ENCODE peak calls at places on chromosome 3, in six cellular contexts. One of them, this sample, is unnamed.
A peak's percentile ranks its signal among the peaks of the same experiment; 100 is the strongest.

GRCh38 chr3:37174532-37175126 is at the start of gene LRRFIP2:
- DNase-seq in RWPE2: no peak
- DNase-seq in right lobe of liver: no peak
- DNase-seq in uterus: no peak
- DNase-seq in CD8-positive, alpha-beta memory T cell: no peak
- DNase-seq in neural progenitor cell: no peak
- DNase-seq in this sample: no peak

GRCh38 chr3:123881771-123882170 is 2.4 kb downstream of the MYLK start:
- DNase-seq in RWPE2: no peak
- DNase-seq in neural progenitor cell: no peak
- DNase-seq in uterus: no peak
- DNase-seq in right lobe of liver: no peak
- DNase-seq in CD8-positive, alpha-beta memory T cell: no peak
- DNase-seq in this sample: no peak

GRCh38 chr3:177290633-177291032 is 93.4 kb upstream of the TBL1XR1 start:
- DNase-seq in RWPE2: no peak
- DNase-seq in right lobe of liver: no peak
- DNase-seq in CD8-positive, alpha-beta memory T cell: no peak
- DNase-seq in neural progenitor cell: no peak
- DNase-seq in uterus: no peak
- DNase-seq in this sample: no peak

GRCh38 chr3:100966049-100966471 is 27.2 kb downstream of the ABI3BP start:
- DNase-seq in uterus: no peak
- DNase-seq in right lobe of liver: no peak
- DNase-seq in CD8-positive, alpha-beta memory T cell: no peak
- DNase-seq in neural progenitor cell: no peak
- DNase-seq in RWPE2: no peak
- DNase-seq in this sample: no peak

GRCh38 chr3:149247929-149248691 is 26.5 kb upstream of the CP start:
- DNase-seq in RWPE2: no peak
- DNase-seq in CD8-positive, alpha-beta memory T cell: no peak
- DNase-seq in uterus: no peak
- DNase-seq in neural progenitor cell: no peak
- DNase-seq in right lobe of liver: no peak
- DNase-seq in this sample: no peak

GRCh38 chr3:151351216-151351615 is 21.9 kb upstream of the P2RY13 start:
- DNase-seq in uterus: no peak
- DNase-seq in RWPE2: no peak
- DNase-seq in neural progenitor cell: no peak
- DNase-seq in right lobe of liver: no peak
- DNase-seq in CD8-positive, alpha-beta memory T cell: no peak
- DNase-seq in this sample: no peak

GRCh38 chr3:169390741-169391300 is 272.7 kb downstream of the MECOM start:
- DNase-seq in right lobe of liver: no peak
- DNase-seq in RWPE2: no peak
- DNase-seq in neural progenitor cell: no peak
- DNase-seq in CD8-positive, alpha-beta memory T cell: no peak
- DNase-seq in uterus: no peak
- DNase-seq in this sample: no peak

GRCh38 chr3:129824926-129825541 is 68.5 kb downstream of the TMCC1 start:
- DNase-seq in neural progenitor cell: peak; percentile 78
- DNase-seq in RWPE2: no peak
- DNase-seq in uterus: no peak
- DNase-seq in CD8-positive, alpha-beta memory T cell: peak; percentile 13
- DNase-seq in right lobe of liver: no peak
- DNase-seq in this sample: no peak

GRCh38 chr3:5568451-5568850 is 380.9 kb downstream of the EDEM1 start:
- DNase-seq in right lobe of liver: no peak
- DNase-seq in RWPE2: no peak
- DNase-seq in CD8-positive, alpha-beta memory T cell: no peak
- DNase-seq in neural progenitor cell: peak; percentile 43
- DNase-seq in uterus: no peak
- DNase-seq in this sample: no peak

GRCh38 chr3:124834723-124835718 is 52.1 kb downstream of the ITGB5 start:
- DNase-seq in CD8-positive, alpha-beta memory T cell: peak; percentile 13
- DNase-seq in right lobe of liver: peak; percentile 89
- DNase-seq in RWPE2: peak; percentile 75
- DNase-seq in uterus: peak; percentile 76
- DNase-seq in neural progenitor cell: peak; percentile 62
- DNase-seq in this sample: peak; percentile 28

GRCh38 chr3:34387831-34388564 is 589.6 kb downstream of the PDCD6IP start:
- DNase-seq in neural progenitor cell: no peak
- DNase-seq in CD8-positive, alpha-beta memory T cell: no peak
- DNase-seq in uterus: no peak
- DNase-seq in RWPE2: no peak
- DNase-seq in right lobe of liver: no peak
- DNase-seq in this sample: no peak

GRCh38 chr3:11159421-11159904 is 5.2 kb downstream of the HRH1 start:
- DNase-seq in neural progenitor cell: no peak
- DNase-seq in uterus: peak; percentile 69
- DNase-seq in RWPE2: no peak
- DNase-seq in CD8-positive, alpha-beta memory T cell: no peak
- DNase-seq in right lobe of liver: no peak
- DNase-seq in this sample: no peak

GRCh38 chr3:65607101-65607500 is 431.6 kb downstream of the MAGI1 start:
- DNase-seq in CD8-positive, alpha-beta memory T cell: no peak
- DNase-seq in right lobe of liver: no peak
- DNase-seq in neural progenitor cell: no peak
- DNase-seq in uterus: no peak
- DNase-seq in RWPE2: no peak
- DNase-seq in this sample: no peak

GRCh38 chr3:16985608-16986007 is 100.9 kb downstream of the PLCL2 start:
- DNase-seq in CD8-positive, alpha-beta memory T cell: no peak
- DNase-seq in RWPE2: no peak
- DNase-seq in uterus: no peak
- DNase-seq in neural progenitor cell: no peak
- DNase-seq in right lobe of liver: no peak
- DNase-seq in this sample: no peak

GRCh38 chr3:124859025-124859424 is 28.1 kb downstream of the ITGB5 start:
- DNase-seq in neural progenitor cell: no peak
- DNase-seq in uterus: peak; percentile 48
- DNase-seq in RWPE2: no peak
- DNase-seq in CD8-positive, alpha-beta memory T cell: no peak
- DNase-seq in right lobe of liver: no peak
- DNase-seq in this sample: no peak

GRCh38 chr3:94303897-94304296 is 241.0 kb downstream of the NSUN3 start:
- DNase-seq in CD8-positive, alpha-beta memory T cell: no peak
- DNase-seq in right lobe of liver: no peak
- DNase-seq in uterus: no peak
- DNase-seq in RWPE2: no peak
- DNase-seq in neural progenitor cell: peak; percentile 18
- DNase-seq in this sample: peak; percentile 20

GRCh38 chr3:167102071-167102470 is 278.0 kb downstream of the ZBBX start:
- DNase-seq in uterus: no peak
- DNase-seq in CD8-positive, alpha-beta memory T cell: no peak
- DNase-seq in right lobe of liver: no peak
- DNase-seq in neural progenitor cell: peak; percentile 51
- DNase-seq in RWPE2: no peak
- DNase-seq in this sample: no peak

GRCh38 chr3:55622733-55623132 is 135.6 kb upstream of the WNT5A start:
- DNase-seq in uterus: no peak
- DNase-seq in RWPE2: no peak
- DNase-seq in CD8-positive, alpha-beta memory T cell: no peak
- DNase-seq in right lobe of liver: no peak
- DNase-seq in neural progenitor cell: no peak
- DNase-seq in this sample: no peak

GRCh38 chr3:114899186-114899931 is 247.7 kb downstream of the ZBTB20 start:
- DNase-seq in CD8-positive, alpha-beta memory T cell: no peak
- DNase-seq in neural progenitor cell: peak; percentile 31
- DNase-seq in uterus: no peak
- DNase-seq in right lobe of liver: peak; percentile 58
- DNase-seq in RWPE2: no peak
- DNase-seq in this sample: no peak

GRCh38 chr3:171457263-171458055 is 2.7 kb downstream of the TNIK start:
- DNase-seq in uterus: no peak
- DNase-seq in neural progenitor cell: peak; percentile 51
- DNase-seq in RWPE2: no peak
- DNase-seq in right lobe of liver: no peak
- DNase-seq in CD8-positive, alpha-beta memory T cell: peak; percentile 2
- DNase-seq in this sample: no peak

DNA sequence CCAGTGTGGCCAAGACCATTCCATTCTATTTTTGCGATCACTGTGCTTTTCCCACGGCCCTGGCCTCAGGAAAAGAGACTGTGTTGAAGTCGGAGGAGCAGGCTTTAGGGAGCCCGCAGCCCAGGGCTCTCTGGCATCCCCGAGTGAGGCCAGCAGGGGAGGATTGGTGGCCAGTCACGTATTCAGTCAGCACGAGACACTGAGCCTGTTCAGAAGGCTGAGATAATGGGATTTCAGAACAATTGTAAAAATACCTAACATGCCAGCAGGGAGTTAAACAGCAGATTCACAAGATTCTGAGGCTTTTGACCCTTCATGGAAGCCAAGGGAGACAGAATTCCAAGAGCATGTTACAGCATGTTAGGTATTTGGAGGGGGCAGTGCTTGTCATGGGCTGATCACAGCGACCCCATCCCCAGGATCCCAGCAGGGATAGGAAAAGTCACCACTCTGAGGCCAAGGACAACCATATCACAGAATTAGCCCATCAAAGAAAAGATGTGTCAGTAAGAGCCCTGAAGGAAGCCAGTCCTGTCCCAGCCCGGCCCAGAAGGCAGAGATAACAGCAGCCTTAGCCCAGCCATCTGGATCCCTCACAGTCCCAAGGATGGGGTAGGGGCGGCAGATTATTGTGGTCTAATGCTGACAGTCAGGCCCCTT is 40.6 kb downstream of the AMOTL2 start:
- DNase-seq in neural progenitor cell: peak; percentile 91
- DNase-seq in right lobe of liver: no peak
- DNase-seq in RWPE2: no peak
- DNase-seq in CD8-positive, alpha-beta memory T cell: no peak
- DNase-seq in uterus: no peak
- DNase-seq in this sample: no peak
- H3K4me1 ChIP-seq in neural progenitor cell: peaks cover 44% of the 10 kb centered on the region
- H3K4me1 ChIP-seq in right lobe of liver: no peaks in the 10 kb centered on the region
- H3K4me1 ChIP-seq in RWPE2: peaks cover 61% of the 10 kb centered on the region
- H3K4me1 ChIP-seq in CD8-positive, alpha-beta memory T cell: no peaks in the 10 kb centered on the region
- H3K4me1 ChIP-seq in uterus: peaks cover 5% of the 10 kb centered on the region
- H3K4me1 ChIP-seq in this sample: peaks cover 62% of the 10 kb centered on the region

GRCh38 chr3:191166366-191166765 is 32.7 kb upstream of the OSTN start:
- DNase-seq in RWPE2: no peak
- DNase-seq in right lobe of liver: no peak
- DNase-seq in uterus: no peak
- DNase-seq in neural progenitor cell: no peak
- DNase-seq in CD8-positive, alpha-beta memory T cell: no peak
- DNase-seq in this sample: no peak
- H3K27me3 ChIP-seq in RWPE2: no peaks in the 10 kb centered on the region
- H3K27me3 ChIP-seq in right lobe of liver: no peaks in the 10 kb centered on the region
- H3K27me3 ChIP-seq in uterus: no peaks in the 10 kb centered on the region
- H3K27me3 ChIP-seq in neural progenitor cell: no peaks in the 10 kb centered on the region
- H3K27me3 ChIP-seq in CD8-positive, alpha-beta memory T cell: no peaks in the 10 kb centered on the region
- H3K27me3 ChIP-seq in this sample: no peaks in the 10 kb centered on the region

GRCh38 chr3:56785499-56785898 is 16.2 kb downstream of the ARHGEF3 start:
- DNase-seq in right lobe of liver: no peak
- DNase-seq in neural progenitor cell: no peak
- DNase-seq in CD8-positive, alpha-beta memory T cell: no peak
- DNase-seq in uterus: no peak
- DNase-seq in RWPE2: no peak
- DNase-seq in this sample: no peak
- H3K4me1 ChIP-seq in right lobe of liver: no peaks in the 10 kb centered on the region
- H3K4me1 ChIP-seq in neural progenitor cell: peaks cover 7% of the 10 kb centered on the region
- H3K4me1 ChIP-seq in CD8-positive, alpha-beta memory T cell: peaks cover 99% of the 10 kb centered on the region
- H3K4me1 ChIP-seq in uterus: no peaks in the 10 kb centered on the region
- H3K4me1 ChIP-seq in RWPE2: peaks cover 19% of the 10 kb centered on the region
- H3K4me1 ChIP-seq in this sample: peaks cover 95% of the 10 kb centered on the region

DNA sequence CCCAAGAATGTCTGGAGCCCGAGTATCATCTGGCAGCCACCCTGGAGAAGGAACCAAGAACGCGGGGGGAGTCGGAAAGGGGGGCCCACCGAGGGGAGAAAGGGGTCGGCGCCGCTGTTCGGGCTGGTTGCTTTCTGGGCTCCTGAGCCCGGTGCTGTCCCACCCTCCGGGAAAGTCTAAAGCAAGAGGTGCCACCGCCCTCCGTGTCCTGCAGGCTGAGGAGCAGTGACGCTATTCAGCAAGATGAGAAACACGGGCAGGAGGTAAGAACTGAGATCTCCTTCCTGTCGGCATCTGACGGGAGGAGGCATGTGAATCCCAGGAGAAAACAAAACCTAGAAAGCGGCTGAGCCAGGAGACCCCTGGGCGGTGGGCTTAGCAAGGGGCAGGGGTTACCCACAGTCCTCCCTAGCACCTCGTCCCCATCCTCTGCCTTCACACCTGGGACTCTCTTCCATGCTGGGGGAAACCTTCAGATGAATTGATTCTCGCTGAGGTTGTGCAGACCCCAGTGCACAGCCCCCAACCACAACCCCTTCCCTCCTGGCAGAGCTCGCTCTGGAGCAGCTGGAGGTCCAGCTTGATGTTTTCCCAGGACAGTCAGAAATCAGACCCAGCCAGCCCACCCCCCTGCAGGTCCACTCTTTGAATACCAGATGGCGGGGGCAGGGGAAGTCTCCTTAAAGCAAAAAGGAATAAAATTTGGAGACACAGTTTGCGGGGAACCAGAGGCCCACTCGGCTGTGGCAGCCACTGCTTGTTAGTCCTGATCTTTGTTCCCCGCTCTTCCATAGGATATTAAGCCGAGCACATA is 234.5 kb downstream of the XXYLT1 start:
- DNase-seq in uterus: no peak
- DNase-seq in RWPE2: no peak
- DNase-seq in CD8-positive, alpha-beta memory T cell: no peak
- DNase-seq in right lobe of liver: peak; percentile 31
- DNase-seq in neural progenitor cell: no peak
- DNase-seq in this sample: no peak
- H3K27me3 ChIP-seq in uterus: no peaks in the 10 kb centered on the region
- H3K27me3 ChIP-seq in RWPE2: no peaks in the 10 kb centered on the region
- H3K27me3 ChIP-seq in CD8-positive, alpha-beta memory T cell: no peaks in the 10 kb centered on the region
- H3K27me3 ChIP-seq in right lobe of liver: no peaks in the 10 kb centered on the region
- H3K27me3 ChIP-seq in neural progenitor cell: no peaks in the 10 kb centered on the region
- H3K27me3 ChIP-seq in this sample: no peaks in the 10 kb centered on the region

GRCh38 chr3:183584914-183585280 is 29.4 kb upstream of the KLHL6 start:
- DNase-seq in RWPE2: no peak
- DNase-seq in CD8-positive, alpha-beta memory T cell: no peak
- DNase-seq in neural progenitor cell: no peak
- DNase-seq in uterus: no peak
- DNase-seq in right lobe of liver: no peak
- DNase-seq in this sample: no peak
- H3K4me1 ChIP-seq in RWPE2: no peaks in the 10 kb centered on the region
- H3K4me1 ChIP-seq in CD8-positive, alpha-beta memory T cell: peaks cover 30% of the 10 kb centered on the region
- H3K4me1 ChIP-seq in neural progenitor cell: peaks cover 19% of the 10 kb centered on the region
- H3K4me1 ChIP-seq in uterus: no peaks in the 10 kb centered on the region
- H3K4me1 ChIP-seq in right lobe of liver: no peaks in the 10 kb centered on the region
- H3K4me1 ChIP-seq in this sample: peaks cover 77% of the 10 kb centered on the region

GRCh38 chr3:19384868-19385267 is 236.6 kb downstream of the KCNH8 start:
- DNase-seq in right lobe of liver: no peak
- DNase-seq in neural progenitor cell: no peak
- DNase-seq in RWPE2: no peak
- DNase-seq in CD8-positive, alpha-beta memory T cell: no peak
- DNase-seq in uterus: no peak
- DNase-seq in this sample: no peak
- H3K27me3 ChIP-seq in right lobe of liver: no peaks in the 10 kb centered on the region
- H3K27me3 ChIP-seq in neural progenitor cell: no peaks in the 10 kb centered on the region
- H3K27me3 ChIP-seq in RWPE2: no peaks in the 10 kb centered on the region
- H3K27me3 ChIP-seq in CD8-positive, alpha-beta memory T cell: no peaks in the 10 kb centered on the region
- H3K27me3 ChIP-seq in uterus: no peaks in the 10 kb centered on the region
- H3K27me3 ChIP-seq in this sample: no peaks in the 10 kb centered on the region

DNA sequence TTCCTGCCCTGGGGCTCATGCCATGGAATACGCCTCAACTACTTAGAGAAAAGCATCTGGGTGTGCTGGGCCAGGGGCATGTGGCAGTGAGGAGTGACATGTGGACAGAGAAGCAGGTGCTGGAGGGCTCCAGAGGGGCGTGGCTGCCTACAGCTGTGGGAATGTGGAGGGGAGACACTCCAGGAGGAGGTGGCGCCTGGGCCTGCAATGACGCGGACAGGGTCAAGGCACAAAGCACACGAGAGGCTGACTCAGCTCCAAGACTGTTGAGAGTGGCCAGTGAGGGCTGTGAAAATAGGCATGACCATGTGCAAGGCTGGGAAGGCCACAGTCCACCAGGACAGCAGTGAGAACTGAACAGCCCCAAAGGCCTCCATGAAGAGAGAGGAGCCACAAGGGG is 48.5 kb downstream of the PTH1R start:
- DNase-seq in right lobe of liver: peak; percentile 52
- DNase-seq in CD8-positive, alpha-beta memory T cell: no peak
- DNase-seq in uterus: no peak
- DNase-seq in neural progenitor cell: no peak
- DNase-seq in RWPE2: peak; percentile 40
- DNase-seq in this sample: no peak
- H3K4me1 ChIP-seq in right lobe of liver: no peaks in the 10 kb centered on the region
- H3K4me1 ChIP-seq in CD8-positive, alpha-beta memory T cell: peaks cover 48% of the 10 kb centered on the region
- H3K4me1 ChIP-seq in uterus: no peaks in the 10 kb centered on the region
- H3K4me1 ChIP-seq in neural progenitor cell: peaks cover 3% of the 10 kb centered on the region
- H3K4me1 ChIP-seq in RWPE2: peaks cover under 1% of the 10 kb centered on the region
- H3K4me1 ChIP-seq in this sample: peaks cover 82% of the 10 kb centered on the region